ENCODE peak calls at places on chromosomes 16 and 17, in five cellular contexts. C is fibroblast of pulmonary artery, P is BJ, D is left lung, Z is psoas muscle. R is an unnamed sample.

GRCh38 chr17:307741-308507 is 44.7 kb downstream of the RPH3AL start:
- DNase-seq in D (no peak), Z (peak; percentile 73), C (no peak), P (no peak), R (no peak)

GRCh38 chr17:58309918-58310259 is 18.7 kb downstream of the TSPOAP1 start:
- DNase-seq in P (no peak), Z (no peak), D (no peak), C (no peak), R (no peak)

GRCh38 chr16:65816556-65816955 is 549.9 kb upstream of the CDH5 start:
- DNase-seq in Z (no peak), C (no peak), D (no peak), P (no peak), R (peak; percentile 8)

GRCh38 chr16:55657616-55658015 is 1.8 kb downstream of the SLC6A2 start:
- DNase-seq in Z (no peak), P (no peak), D (no peak), C (no peak), R (no peak)

GRCh38 chr16:22370038-22370541 is 4.3 kb downstream of the CDR2 start:
- DNase-seq in C (peak; percentile 86), Z (no peak), P (peak; percentile 83), D (no peak), R (peak; percentile 47)

GRCh38 chr16:86818701-86819522 is 240.6 kb downstream of the FOXL1 start:
- DNase-seq in P (no peak), D (no peak), C (no peak), Z (no peak), R (no peak)

GRCh38 chr16:30941600-30942420 is 7.1 kb upstream of the ORAI3 start:
- DNase-seq in C (peak; percentile 70), P (no peak), D (peak; percentile 84), Z (peak; percentile 76), R (peak; percentile 80)

GRCh38 chr17:82334622-82335394 is 1.2 kb upstream of the SECTM1 start:
- DNase-seq in D (no peak), Z (no peak), P (no peak), C (peak; percentile 14), R (peak; percentile 36)

GRCh38 chr17:56653877-56654276 is 60.4 kb downstream of the NOG start:
- DNase-seq in Z (no peak), D (no peak), C (peak; percentile 11), P (no peak), R (peak; percentile 55)

GRCh38 chr17:56985371-56986162 is 7.6 kb downstream of the SCPEP1 start:
- DNase-seq in D (peak; percentile 56), Z (no peak), C (no peak), P (no peak), R (no peak)

GRCh38 chr17:42783062-42783777 is 2.8 kb downstream of the WNK4 start:
- DNase-seq in P (no peak), C (peak; percentile 86), Z (no peak), D (no peak), R (peak; percentile 77)

GRCh38 chr17:64083093-64083492 is 46.9 kb downstream of the ERN1 start:
- DNase-seq in Z (no peak), C (no peak), D (no peak), P (no peak), R (no peak)

GRCh38 chr17:27340990-27341595 is 47.2 kb downstream of the WSB1 start:
- DNase-seq in Z (no peak), P (no peak), C (no peak), D (no peak), R (no peak)

GRCh38 chr16:3971261-3971660 is 90.7 kb upstream of the CREBBP start:
- DNase-seq in P (peak; percentile 48), C (peak; percentile 80), D (no peak), Z (no peak), R (peak; percentile 85)

GRCh38 chr17:40938981-40939380 is 1.5 kb upstream of the KRT23 start:
- DNase-seq in Z (no peak), D (no peak), C (no peak), P (no peak), R (no peak)

GRCh38 chr17:57561072-57561861 is 183.8 kb downstream of the CCDC182 start:
- DNase-seq in C (no peak), Z (no peak), P (no peak), D (no peak), R (peak; percentile 21)

GRCh38 chr17:59827721-59828477 is 64.8 kb downstream of the TUBD1 start:
- DNase-seq in D (no peak), P (no peak), C (no peak), Z (no peak), R (no peak)

DNA sequence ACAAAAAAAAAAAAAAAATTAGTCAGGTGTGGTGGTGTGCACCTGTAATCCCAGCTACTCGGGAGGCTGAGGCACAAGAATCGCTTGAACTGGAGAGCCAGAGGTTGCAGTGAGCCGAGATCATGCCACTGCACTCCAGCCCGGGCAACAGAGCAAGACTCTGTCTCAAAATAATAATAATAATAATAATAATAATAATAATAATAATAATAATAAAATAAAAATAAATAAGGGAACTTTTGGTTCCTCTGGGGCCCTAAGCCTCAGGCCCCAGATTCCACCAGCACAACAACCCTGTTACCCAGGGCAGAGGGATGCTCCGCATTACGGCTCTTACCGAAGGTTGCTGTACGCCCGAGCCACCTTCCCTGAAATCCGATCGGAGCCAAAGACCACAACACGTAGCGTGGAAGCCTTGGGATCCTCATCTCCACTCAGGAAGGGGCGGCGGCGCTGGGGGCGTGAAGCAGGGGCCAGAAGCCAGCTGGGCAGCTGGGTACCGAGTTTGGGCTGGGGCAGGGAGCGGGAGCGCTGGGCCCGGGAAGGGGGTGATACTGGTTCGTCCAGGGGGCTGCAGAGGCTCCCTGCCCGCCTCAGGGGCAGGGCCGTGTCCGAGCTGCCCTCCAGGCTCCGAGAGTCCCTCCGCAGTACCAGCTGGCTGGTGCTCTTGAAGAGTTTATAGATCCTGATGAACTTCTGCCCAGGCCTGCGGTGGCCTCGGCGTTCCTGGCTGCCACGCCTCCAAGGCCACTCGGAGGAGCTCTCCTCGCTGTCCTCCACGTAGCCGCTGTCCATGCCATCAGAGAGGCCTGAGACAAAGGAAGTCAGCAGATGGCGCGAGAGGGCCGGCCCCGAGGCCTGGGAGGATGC is 20.6 kb upstream of the PIK3R6 start:
- DNase-seq in D (no peak), Z (no peak), C (peak; percentile 31), P (no peak), R (peak; percentile 22)
- H3K4me3 ChIP-seq in D (no peak overlapping the region), Z (no peak overlapping the region), C (no peak overlapping the region), P (no peak overlapping the region), R (no peak overlapping the region)

GRCh38 chr16:15524966-15525365 is 90.6 kb downstream of the BMERB1 start:
- DNase-seq in P (no peak), Z (no peak), C (no peak), D (no peak), R (no peak)
- TF ChIP-seq CTCF in P (no peak), Z (no peak), C (no peak), D (no peak), R (no peak)

DNA sequence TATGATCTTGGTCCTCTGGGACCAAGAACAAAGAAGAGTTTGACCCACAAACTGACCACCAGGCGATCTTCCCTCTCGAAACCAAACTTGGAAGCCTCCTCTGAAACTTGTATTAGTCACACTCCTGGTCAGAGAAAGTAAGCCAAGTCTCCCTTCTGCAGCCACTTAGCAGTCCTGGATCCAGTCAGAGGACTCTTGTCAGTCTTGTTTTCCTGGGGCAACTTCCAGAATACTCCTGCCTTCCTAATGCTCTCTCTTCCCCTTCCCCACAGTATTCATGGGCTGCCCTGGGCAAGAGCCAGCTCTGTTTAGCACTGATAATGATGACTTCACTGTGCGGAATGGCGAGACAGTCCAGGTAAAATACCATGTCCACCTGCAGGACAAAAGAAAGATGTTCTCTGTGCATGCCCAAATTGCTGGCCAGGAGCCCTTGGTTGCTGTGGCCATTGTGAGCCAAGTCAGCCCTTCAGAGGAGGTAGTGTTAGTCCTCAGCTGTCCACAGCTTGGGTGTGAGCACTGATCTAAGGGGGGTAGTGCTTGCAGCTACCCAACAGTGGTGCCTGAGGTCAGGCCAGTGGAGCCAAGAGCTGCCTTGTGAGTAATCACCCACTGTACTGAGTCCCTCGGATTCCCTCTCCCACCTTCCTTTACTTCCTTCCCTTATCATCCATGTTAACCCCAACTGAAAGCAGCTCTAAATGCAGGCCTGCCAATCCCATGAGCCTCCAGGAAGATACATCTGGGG is 31.2 kb downstream of the CDH3 start:
- DNase-seq in Z (no peak), P (no peak), C (no peak), D (no peak), R (no peak)
- H3K4me3 ChIP-seq in Z (no peak overlapping the region), P (no peak overlapping the region), C (no peak overlapping the region), D (no peak overlapping the region), R (no peak overlapping the region)

DNA sequence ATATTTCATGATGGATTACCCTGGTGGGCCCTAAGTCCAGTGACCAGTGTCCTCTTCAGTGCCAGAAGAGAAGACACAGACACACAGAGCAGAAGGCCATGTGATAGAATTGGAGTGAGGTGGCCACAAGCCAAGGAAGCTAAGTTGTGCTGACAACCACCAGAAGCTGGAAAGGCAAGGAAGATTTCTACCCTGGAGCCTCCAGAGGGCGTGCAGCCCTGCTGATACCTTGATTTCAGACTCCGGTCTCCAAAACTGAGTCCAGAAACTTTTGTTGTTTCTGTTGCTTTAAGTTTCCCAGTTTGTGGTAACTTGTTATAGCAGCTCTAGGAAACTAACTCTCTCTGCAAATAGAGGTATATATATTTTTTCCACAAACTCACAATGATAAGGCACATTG is 396.6 kb upstream of the ASIC2 start:
- DNase-seq in P (no peak), Z (no peak), D (no peak), C (no peak), R (no peak)
- TF ChIP-seq CTCF in P (no peak), Z (no peak), D (no peak), C (peak; percentile 1), R (no peak)

GRCh38 chr17:68197091-68197996 is 50.5 kb upstream of the AMZ2 start:
- DNase-seq in P (no peak), D (no peak), Z (peak; percentile 36), C (no peak), R (no peak)
- H3K4me3 ChIP-seq in P (no peak overlapping the region), D (no peak overlapping the region), Z (peak overlapping the region; percentile 66), C (no peak overlapping the region), R (no peak overlapping the region)